ENCODE peak calls at places on chromosomes 3 and 15, in five cellular contexts. S, Y, X, V and Q are unnamed samples.

GRCh38 chr15:25171856-25172687 is 217.3 kb downstream of the SNRPN start:
- DNase-seq in S (no peak), Y (no peak), X (peak), V (no peak), Q (peak)

GRCh38 chr15:64651573-64652260 is 123.7 kb downstream of the RBPMS2 start:
- DNase-seq in S (peak), Y (no peak), X (no peak), V (no peak), Q (peak)

GRCh38 chr15:43930079-43930478 is 103.3 kb downstream of the WDR76 start:
- DNase-seq in S (no peak), Y (no peak), X (no peak), V (no peak), Q (no peak)

GRCh38 chr3:170709046-170709445 is 123.2 kb upstream of the SLC7A14 start:
- DNase-seq in S (no peak), Y (no peak), X (no peak), V (no peak), Q (no peak)

GRCh38 chr3:39372831-39373230 is 10.3 kb upstream of the SLC25A38 start:
- DNase-seq in S (no peak), Y (no peak), X (no peak), V (no peak), Q (no peak)

GRCh38 chr15:23437146-23437545 is 9.9 kb downstream of the GOLGA6L2 start:
- DNase-seq in S (no peak), Y (no peak), X (peak), V (no peak), Q (no peak)

GRCh38 chr15:64865126-64865997 is 23.6 kb downstream of the PLEKHO2 start:
- DNase-seq in S (peak), Y (no peak), X (no peak), V (no peak), Q (no peak)

GRCh38 chr3:129665024-129665768 is 58.7 kb upstream of the PLXND1 start:
- DNase-seq in S (no peak), Y (no peak), X (no peak), V (no peak), Q (no peak)

GRCh38 chr3:168384990-168385389 is 289.3 kb upstream of the GOLIM4 start:
- DNase-seq in S (no peak), Y (no peak), X (no peak), V (no peak), Q (no peak)